ENCODE peak calls at places on chromosomes 11 and 22, in four cellular contexts. X is GM12891, N is K562, B is GM12878. K is an unnamed sample.

GRCh38 chr11:113681711-113682410 is 24.2 kb downstream of the TMPRSS5 start:
- DNase-seq in B (no peak), X (no peak), N (peak), K (no peak)

GRCh38 chr22:29206372-29207230 is 905 bp downstream of the EMID1 start:
- DNase-seq in X (no peak), N (no peak), B (no peak), K (no peak)

GRCh38 chr11:120182357-120182756 is 28.5 kb upstream of the OAF start:
- DNase-seq in B (no peak), X (no peak), N (no peak), K (no peak)

GRCh38 chr22:35971418-35972119 is 57.1 kb downstream of the RBFOX2 start:
- DNase-seq in N (no peak), B (no peak), X (no peak), K (no peak)

GRCh38 chr22:49979587-49980264 is 19.2 kb downstream of the PIM3 start:
- DNase-seq in X (no peak), N (peak), B (no peak), K (peak)

GRCh38 chr11:75434051-75434450 is 1.0 kb upstream of the KLHL35 start:
- DNase-seq in B (no peak), X (no peak), N (no peak), K (no peak)

GRCh38 chr11:128515086-128515485 is 72.3 kb downstream of the ETS1 start:
- DNase-seq in X (no peak), N (no peak), B (no peak), K (no peak)

GRCh38 chr11:2574043-2574552 is 125.7 kb downstream of the KCNQ1OT1 start:
- DNase-seq in N (no peak), X (no peak), B (no peak), K (no peak)

GRCh38 chr22:39208013-39208680 is 36.6 kb downstream of the PDGFB start:
- DNase-seq in B (no peak), X (no peak), N (peak), K (no peak)

GRCh38 chr11:59141673-59142460 is 789 bp upstream of the FAM111A start:
- DNase-seq in B (no peak), X (no peak), N (no peak), K (no peak)
- TF ChIP-seq SPI1 in B (no peak), X (no peak), N (no peak), K (no peak)

DNA sequence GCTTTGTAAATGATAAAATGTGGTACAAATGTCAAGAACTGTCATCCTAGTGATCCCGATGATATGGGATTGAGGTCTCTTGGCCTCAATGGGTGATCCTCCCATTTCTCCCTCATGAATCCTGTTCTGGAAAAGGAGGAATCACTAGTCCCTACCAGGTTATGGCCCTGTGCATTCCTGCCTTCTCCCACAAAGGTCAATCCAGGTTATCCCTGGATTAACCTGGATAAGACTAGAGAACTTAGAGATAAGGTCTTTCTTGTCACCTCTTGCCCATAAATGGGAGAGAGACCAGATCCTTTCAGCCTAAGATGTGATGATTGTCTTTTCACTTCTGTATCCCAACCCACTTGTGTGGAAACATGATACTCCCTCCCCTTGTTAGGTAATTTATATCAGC is 396.7 kb downstream of the BUD13 start:
- DNase-seq in X (no peak), N (no peak), B (no peak), K (no peak)
- TF ChIP-seq SPI1 in X (no peak), N (no peak), B (no peak), K (no peak)

GRCh38 chr11:67032830-67033555 is 10.1 kb downstream of the SYT12 start:
- DNase-seq in X (no peak), B (no peak), N (no peak), K (no peak)
- TF ChIP-seq SPI1 in X (no peak), B (no peak), N (no peak), K (no peak)

DNA sequence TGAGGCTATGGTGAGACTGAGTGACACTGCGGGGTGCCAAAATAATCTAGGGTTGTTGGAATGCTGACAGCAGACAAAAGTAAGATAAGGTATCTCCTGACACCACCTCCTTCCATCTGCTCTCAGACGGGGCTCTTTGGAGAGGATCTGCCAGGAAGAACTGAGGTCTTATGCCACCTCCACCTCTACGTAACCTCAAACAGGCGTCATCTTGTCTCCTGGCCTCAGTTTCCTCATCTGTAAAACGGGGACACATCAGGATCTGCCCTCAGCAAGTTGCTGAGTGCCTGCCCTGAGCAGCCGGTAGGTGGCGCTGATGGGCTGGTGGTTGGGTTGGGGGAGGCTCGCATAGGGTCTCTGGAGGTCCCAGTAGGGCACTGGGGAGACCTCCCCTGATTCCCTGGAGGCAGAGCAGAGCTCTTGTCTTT is 1.7 kb upstream of the MYEOV start:
- DNase-seq in B (no peak), N (peak), X (no peak), K (peak)
- TF ChIP-seq SPI1 in B (no peak), N (no peak), X (no peak), K (no peak)

DNA sequence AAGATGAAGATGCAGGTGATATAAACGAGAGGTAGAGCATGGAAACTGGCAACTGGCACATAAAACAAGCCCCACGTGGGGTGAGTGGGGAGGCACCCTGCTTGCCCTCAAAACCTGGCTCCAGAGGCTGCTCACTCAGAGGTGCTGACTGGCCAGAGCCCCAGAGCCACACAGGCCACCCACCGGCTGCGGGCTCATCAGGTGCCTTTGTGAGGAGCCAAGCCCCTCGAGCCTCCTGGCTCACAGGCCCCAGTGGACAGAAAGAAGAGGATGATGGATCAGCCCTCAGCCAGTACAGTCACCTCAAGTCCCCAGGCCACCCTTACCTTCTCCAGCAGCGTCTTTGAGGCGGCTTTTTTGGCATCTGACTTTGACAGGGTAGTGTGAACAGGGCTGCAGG is 6.2 kb downstream of the CHID1 start:
- DNase-seq in X (no peak), N (no peak), B (no peak), K (no peak)
- TF ChIP-seq SPI1 in X (no peak), N (no peak), B (no peak), K (no peak)

GRCh38 chr22:42930810-42931420 is 73.8 kb upstream of the ARFGAP3 start:
- DNase-seq in X (no peak), B (no peak), N (no peak), K (no peak)
- TF ChIP-seq SPI1 in X (no peak), B (no peak), N (no peak), K (no peak)

GRCh38 chr11:84901986-84902385 is 725.2 kb downstream of the DLG2 start:
- DNase-seq in B (no peak), N (no peak), X (no peak), K (no peak)
- TF ChIP-seq SPI1 in B (no peak), N (no peak), X (no peak), K (no peak)